ENCODE peak calls at places on chromosomes 6 and 20, in seven cellular contexts. C, Z, N, K, F, G and U are unnamed samples.

GRCh38 chr20:49484180-49485140 is 2.0 kb upstream of the KCNB1 start:
- DNase-seq in C (no peak), Z (peak; percentile 91), N (peak; percentile 80), K (peak; percentile 87), F (peak; percentile 48), G (peak; percentile 81), U (peak; percentile 68)

GRCh38 chr6:165010556-165011535 is 298.6 kb downstream of the C6orf118 start:
- DNase-seq in C (peak; percentile 8), Z (no peak), N (no peak), K (no peak), F (no peak), G (no peak), U (no peak)

GRCh38 chr20:50820515-50821256 is 25.8 kb downstream of the BCAS4 start:
- DNase-seq in C (no peak), Z (no peak), N (no peak), K (no peak), F (no peak), G (no peak), U (no peak)

GRCh38 chr6:85676086-85676729 is 33.5 kb upstream of the SYNCRIP start:
- DNase-seq in C (no peak), Z (no peak), N (no peak), K (no peak), F (no peak), G (no peak), U (no peak)

GRCh38 chr6:167350731-167351655 is 26.1 kb downstream of the TTLL2 start:
- DNase-seq in C (peak; percentile 1), Z (peak; percentile 27), N (peak; percentile 82), K (peak; percentile 87), F (peak; percentile 81), G (peak; percentile 70), U (no peak)

GRCh38 chr6:37516920-37517405 is 17.3 kb upstream of the CCDC167 start:
- DNase-seq in C (peak; percentile 10), Z (no peak), N (no peak), K (no peak), F (no peak), G (no peak), U (no peak)

GRCh38 chr6:165770430-165771082 is 107.5 kb upstream of the PDE10A start:
- DNase-seq in C (no peak), Z (no peak), N (no peak), K (no peak), F (no peak), G (no peak), U (no peak)

GRCh38 chr6:158323561-158323958 is 11.3 kb downstream of the TULP4 start:
- DNase-seq in C (no peak), Z (no peak), N (no peak), K (no peak), F (no peak), G (no peak), U (no peak)

GRCh38 chr20:63082939-63083735 is 76.4 kb upstream of the BHLHE23 start:
- DNase-seq in C (no peak), Z (no peak), N (no peak), K (no peak), F (no peak), G (no peak), U (no peak)

GRCh38 chr6:108355890-108356289 is 61.0 kb downstream of the AFG1L start:
- DNase-seq in C (no peak), Z (no peak), N (no peak), K (no peak), F (no peak), G (no peak), U (no peak)

GRCh38 chr6:26193467-26194328 is 106.5 kb downstream of the HFE start:
- DNase-seq in C (no peak), Z (no peak), N (no peak), K (no peak), F (no peak), G (no peak), U (no peak)

GRCh38 chr20:62635852-62636251 is 6.5 kb upstream of the SLCO4A1 start:
- DNase-seq in C (no peak), Z (no peak), N (no peak), K (no peak), F (no peak), G (no peak), U (no peak)

GRCh38 chr6:126100386-126100785 is 114.0 kb downstream of the TRMT11 start:
- DNase-seq in C (no peak), Z (no peak), N (no peak), K (no peak), F (no peak), G (no peak), U (no peak)

GRCh38 chr6:136225496-136225895 is 24.6 kb downstream of the MTFR2 start:
- DNase-seq in C (no peak), Z (no peak), N (no peak), K (no peak), F (no peak), G (no peak), U (no peak)

GRCh38 chr6:138310294-138310693 is 67.4 kb upstream of the SMIM28 start:
- DNase-seq in C (peak; percentile 33), Z (no peak), N (no peak), K (peak; percentile 6), F (no peak), G (no peak), U (no peak)

GRCh38 chr6:14658909-14659561 is 541.5 kb downstream of the CD83 start:
- DNase-seq in C (no peak), Z (no peak), N (no peak), K (no peak), F (no peak), G (no peak), U (no peak)

GRCh38 chr20:49915118-49915379 is 280 bp downstream of the SPATA2 start:
- DNase-seq in C (no peak), Z (peak; percentile 23), N (no peak), K (no peak), F (no peak), G (no peak), U (no peak)

GRCh38 chr6:144349690-144350132 is 64.6 kb downstream of the UTRN start:
- DNase-seq in C (peak; percentile 43), Z (no peak), N (no peak), K (no peak), F (no peak), G (peak; percentile 49), U (peak; percentile 81)

GRCh38 chr6:169902070-169902469 is 150.6 kb downstream of the ERMARD start:
- DNase-seq in C (no peak), Z (no peak), N (no peak), K (no peak), F (no peak), G (no peak), U (no peak)

GRCh38 chr6:117352466-117353081 is 73.2 kb downstream of the ROS1 start:
- DNase-seq in C (peak; percentile 18), Z (peak; percentile 7), N (no peak), K (peak; percentile 25), F (no peak), G (peak; percentile 32), U (peak; percentile 29)

GRCh38 chr6:26400626-26401025 is 1.4 kb upstream of the BTN3A1 start:
- DNase-seq in C (no peak), Z (no peak), N (no peak), K (no peak), F (no peak), G (no peak), U (no peak)

GRCh38 chr20:11394145-11394833 is 523.4 kb upstream of the BTBD3 start:
- DNase-seq in C (peak; percentile 86), Z (peak; percentile 14), N (no peak), K (no peak), F (no peak), G (no peak), U (no peak)

GRCh38 chr6:43444601-43445000 is 10.7 kb downstream of the DLK2 start:
- DNase-seq in C (no peak), Z (no peak), N (no peak), K (no peak), F (no peak), G (no peak), U (no peak)